ENCODE peak calls at places on chromosomes 4 and X, in four cellular contexts. K is K562, A is HepG2, W is GM12878. I is an unnamed sample.

GRCh38 chrX:110163488-110163887 is 154.4 kb downstream of the AMMECR1 start:
- DNase-seq in K (no peak), A (no peak), W (no peak), I (no peak)

GRCh38 chrX:72180539-72180938 is 1.0 kb upstream of the PIN4 start:
- DNase-seq in K (no peak), A (no peak), W (no peak), I (no peak)

GRCh38 chr4:148327683-148328082 is 114.5 kb downstream of the NR3C2 start:
- DNase-seq in K (no peak), A (no peak), W (no peak), I (no peak)

GRCh38 chrX:16160729-16161128 is 6.6 kb upstream of the MAGEB17 start:
- DNase-seq in K (no peak), A (peak), W (no peak), I (no peak)

GRCh38 chr4:173517781-173518371 is 12.2 kb downstream of the HAND2 start:
- DNase-seq in K (no peak), A (no peak), W (no peak), I (no peak)

GRCh38 chrX:5402461-5402860 is 826.2 kb downstream of the NLGN4X start:
- DNase-seq in K (no peak), A (no peak), W (no peak), I (no peak)

GRCh38 chr4:90159193-90159592 is 32.0 kb downstream of the CCSER1 start:
- DNase-seq in K (no peak), A (no peak), W (no peak), I (no peak)

GRCh38 chr4:82559735-82560120 is 2.1 kb downstream of the TMEM150C start:
- DNase-seq in K (no peak), A (no peak), W (no peak), I (no peak)

GRCh38 chr4:183797041-183797444 is 108.1 kb upstream of the STOX2 start:
- DNase-seq in K (no peak), A (no peak), W (no peak), I (peak)

GRCh38 chr4:3290889-3291321 is 1.9 kb upstream of the RGS12 start:
- DNase-seq in K (no peak), A (no peak), W (no peak), I (no peak)

GRCh38 chr4:30953799-30954198 is 233.6 kb downstream of the PCDH7 start:
- DNase-seq in K (no peak), A (no peak), W (no peak), I (no peak)
- TF ChIP-seq BHLHE40 in K (no peak), A (no peak), W (no peak), I (no peak)

DNA sequence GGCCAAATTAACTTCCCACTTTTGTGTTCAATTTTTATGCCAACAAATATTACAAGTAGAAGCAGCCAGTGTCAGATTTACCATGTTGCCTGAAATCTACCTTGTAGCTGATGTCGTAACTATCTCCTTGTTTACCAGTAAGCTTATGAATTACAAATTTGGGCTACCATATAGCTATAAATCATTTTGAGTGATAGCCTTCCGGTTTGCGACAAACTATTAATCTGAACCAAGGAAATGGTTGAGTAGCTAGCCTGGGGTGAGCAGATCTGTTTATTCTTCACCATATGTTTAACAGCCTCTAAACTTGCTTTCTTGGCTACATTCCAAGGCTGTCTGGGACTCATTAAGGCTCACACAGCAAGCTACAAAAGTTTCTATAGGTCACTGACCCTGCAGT is 218.6 kb upstream of the SPOCK3 start:
- DNase-seq in K (no peak), A (no peak), W (no peak), I (no peak)
- TF ChIP-seq SP1 in K (no peak), A (no peak), W (no peak), I (no peak)

DNA sequence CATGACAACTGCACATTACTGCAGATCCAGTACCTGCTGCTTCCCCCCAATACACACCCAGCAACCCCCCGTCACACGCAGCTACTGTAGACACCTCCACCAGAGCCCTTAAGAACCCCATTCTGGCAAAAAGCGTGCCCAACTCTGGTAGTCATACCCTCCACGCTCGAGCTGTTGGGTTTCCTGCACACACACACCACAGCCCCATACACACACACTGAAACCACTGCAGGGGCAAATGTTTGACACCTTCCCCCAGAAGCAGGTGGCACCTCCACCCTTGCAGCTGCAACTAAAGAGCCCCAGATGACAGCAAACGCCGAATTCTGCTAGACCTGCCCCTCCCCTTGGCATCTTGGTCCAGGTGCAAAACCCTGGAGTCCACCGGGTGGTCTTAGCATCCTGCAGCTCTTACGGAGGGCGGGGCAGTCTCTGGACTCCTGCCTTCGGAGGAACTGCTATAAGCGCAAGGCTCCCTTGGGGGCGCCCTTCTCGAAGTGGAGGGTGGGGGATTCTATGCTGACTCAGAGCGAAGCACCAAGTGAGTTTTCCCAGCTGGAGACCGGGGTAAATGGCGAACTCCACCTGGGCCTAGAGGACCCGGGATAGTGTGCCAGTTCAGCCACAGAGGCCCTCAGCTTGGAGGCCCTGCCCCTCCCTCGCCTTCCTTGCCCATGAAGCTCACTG is 1.5 kb downstream of the FRMPD3 start:
- DNase-seq in K (peak), A (no peak), W (no peak), I (peak)
- TF ChIP-seq BHLHE40 in K (no peak), A (no peak), W (no peak), I (no peak)

GRCh38 chrX:55867254-55867653 is 149.7 kb downstream of the RRAGB start:
- DNase-seq in K (no peak), A (no peak), W (peak), I (no peak)
- TF ChIP-seq SP1 in K (no peak), A (no peak), W (no peak), I (no peak)

I was measured in HEK293T.